ENCODE peak calls at places on chromosomes 11 and 22, in seven cellular contexts. J is stimulated activated CD4-positive, alpha-beta T cell treated with anti-CD3 and anti-CD28 coated beads, Interleukin-4, amount 100 ng/mL, for 4 hours; T is dorsolateral prefrontal cortex; D is activated CD4-positive, CD25-positive, alpha-beta regulatory T cell; E is hypothalamus; S is KG1; C is breast epithelium. F is an unnamed sample.

GRCh38 chr22:47836957-47837356 is 1074.5 kb downstream of the TBC1D22A start:
- DNase-seq in J (no peak), T (no peak), D (no peak), E (no peak), S (no peak), C (no peak), F (no peak)

GRCh38 chr22:42747701-42748513 is 27.2 kb upstream of the A4GALT start:
- DNase-seq in J (no peak), T (no peak), D (no peak), E (no peak), S (no peak), C (no peak), F (no peak)

GRCh38 chr11:108906329-108906728 is 241.5 kb downstream of the DDX10 start:
- DNase-seq in J (no peak), T (no peak), D (no peak), E (no peak), S (no peak), C (no peak), F (no peak)

GRCh38 chr22:29167032-29167911 is 38.4 kb upstream of the EMID1 start:
- DNase-seq in J (peak; percentile 17), T (no peak), D (no peak), E (no peak), S (peak; percentile 87), C (no peak), F (no peak)

GRCh38 chr11:13339196-13340153 is 61.9 kb downstream of the BMAL1 start:
- DNase-seq in J (peak; percentile 15), T (no peak), D (no peak), E (no peak), S (no peak), C (no peak), F (no peak)

GRCh38 chr11:122232985-122233384 is 117.0 kb upstream of the BLID start:
- DNase-seq in J (no peak), T (no peak), D (no peak), E (no peak), S (no peak), C (no peak), F (no peak)

GRCh38 chr22:29940526-29940925 is 57.6 kb downstream of the MTMR3 start:
- DNase-seq in J (no peak), T (no peak), D (no peak), E (no peak), S (no peak), C (no peak), F (no peak)

GRCh38 chr22:20885017-20885556 is 26.3 kb downstream of the SNAP29 start:
- DNase-seq in J (no peak), T (no peak), D (no peak), E (no peak), S (no peak), C (no peak), F (no peak)

GRCh38 chr11:692824-693414 is 2.1 kb downstream of the DEAF1 start:
- DNase-seq in J (no peak), T (no peak), D (no peak), E (no peak), S (no peak), C (no peak), F (no peak)

GRCh38 chr11:126214446-126215240 is 3.1 kb downstream of the FAM118B start:
- DNase-seq in J (no peak), T (no peak), D (no peak), E (no peak), S (no peak), C (no peak), F (no peak)

GRCh38 chr11:112361396-112361795 is 100.7 kb upstream of the PLET1 start:
- DNase-seq in J (no peak), T (no peak), D (no peak), E (no peak), S (no peak), C (no peak), F (no peak)

GRCh38 chr22:40300884-40301672 is 45.2 kb upstream of the ADSL start:
- DNase-seq in J (no peak), T (peak; percentile 41), D (no peak), E (no peak), S (no peak), C (no peak), F (no peak)

GRCh38 chr11:76568144-76568543 is 102.4 kb downstream of the LRRC32 start:
- DNase-seq in J (no peak), T (no peak), D (no peak), E (no peak), S (no peak), C (no peak), F (no peak)

GRCh38 chr11:76919887-76920746 is 59.4 kb downstream of the ACER3 start:
- DNase-seq in J (peak; percentile 30), T (peak; percentile 66), D (peak; percentile 10), E (peak; percentile 40), S (peak; percentile 72), C (peak; percentile 67), F (no peak)

GRCh38 chr11:30015725-30016449 is 943 bp downstream of the KCNA4 start:
- DNase-seq in J (no peak), T (peak; percentile 34), D (no peak), E (no peak), S (no peak), C (no peak), F (no peak)

GRCh38 chr11:23932485-23932898 is 564.4 kb upstream of the LUZP2 start:
- DNase-seq in J (no peak), T (no peak), D (no peak), E (no peak), S (no peak), C (no peak), F (no peak)

GRCh38 chr11:65112226-65112550 is 516 bp downstream of the TM7SF2 start:
- DNase-seq in J (no peak), T (no peak), D (no peak), E (no peak), S (no peak), C (no peak), F (no peak)

GRCh38 chr11:132050081-132050480 is 679.7 kb downstream of the NTM start:
- DNase-seq in J (no peak), T (no peak), D (no peak), E (no peak), S (no peak), C (no peak), F (no peak)

GRCh38 chr22:26131755-26132154 is 37.5 kb upstream of the SEZ6L start:
- DNase-seq in J (no peak), T (no peak), D (no peak), E (no peak), S (no peak), C (no peak), F (no peak)

GRCh38 chr11:2995091-2995561 is 3.0 kb upstream of the NAP1L4 start:
- DNase-seq in J (no peak), T (no peak), D (no peak), E (no peak), S (no peak), C (no peak), F (no peak)

GRCh38 chr22:47059701-47060161 is 297.3 kb downstream of the TBC1D22A start:
- DNase-seq in J (no peak), T (no peak), D (no peak), E (no peak), S (no peak), C (no peak), F (no peak)

GRCh38 chr22:26561756-26562417 is 28.0 kb downstream of the TPST2 start:
- DNase-seq in J (no peak), T (peak; percentile 67), D (no peak), E (no peak), S (no peak), C (no peak), F (no peak)

GRCh38 chr11:36333897-36334296 is 37.8 kb downstream of the PRR5L start:
- DNase-seq in J (no peak), T (no peak), D (no peak), E (no peak), S (no peak), C (no peak), F (no peak)

GRCh38 chr22:17267661-17268330 is 48.6 kb upstream of the ADA2 start:
- DNase-seq in J (no peak), T (no peak), D (no peak), E (no peak), S (no peak), C (no peak), F (no peak)

GRCh38 chr11:89182773-89183172 is 5.1 kb downstream of the TYR start:
- DNase-seq in J (no peak), T (no peak), D (no peak), E (no peak), S (no peak), C (no peak), F (no peak)

GRCh38 chr11:105298174-105298573 is 158.6 kb upstream of the CARD18 start:
- DNase-seq in J (no peak), T (no peak), D (no peak), E (no peak), S (no peak), C (no peak), F (no peak)

GRCh38 chr11:131880279-131880678 is 509.9 kb downstream of the NTM start:
- DNase-seq in J (no peak), T (no peak), D (no peak), E (no peak), S (no peak), C (no peak), F (no peak)

GRCh38 chr11:112289588-112290461 is 29.2 kb upstream of the PLET1 start:
- DNase-seq in J (peak; percentile 79), T (peak; percentile 85), D (peak; percentile 74), E (peak; percentile 60), S (peak; percentile 59), C (peak; percentile 76), F (peak; percentile 67)

GRCh38 chr11:82682003-82682751 is 51.5 kb downstream of the FAM181B start:
- DNase-seq in J (no peak), T (no peak), D (no peak), E (no peak), S (peak; percentile 63), C (no peak), F (no peak)

GRCh38 chr11:19739872-19740271 is 27.2 kb downstream of the NAV2 start:
- DNase-seq in J (no peak), T (no peak), D (no peak), E (no peak), S (no peak), C (no peak), F (no peak)

GRCh38 chr11:2580444-2581050 is 119.2 kb downstream of the KCNQ1OT1 start:
- DNase-seq in J (no peak), T (peak; percentile 32), D (no peak), E (no peak), S (no peak), C (peak; percentile 51), F (no peak)

GRCh38 chr22:36966851-36967535 is 52.3 kb downstream of the TST start:
- DNase-seq in J (no peak), T (no peak), D (no peak), E (no peak), S (no peak), C (no peak), F (no peak)

GRCh38 chr11:8059030-8059429 is 22.0 kb upstream of the TUB start:
- DNase-seq in J (no peak), T (no peak), D (no peak), E (no peak), S (no peak), C (no peak), F (no peak)

GRCh38 chr22:30572840-30573593 is 1.4 kb downstream of the GAL3ST1 start:
- DNase-seq in J (no peak), T (peak; percentile 62), D (no peak), E (peak; percentile 7), S (no peak), C (no peak), F (no peak)

GRCh38 chr11:122754553-122755322 is 83.6 kb upstream of the CRTAM start:
- DNase-seq in J (peak; percentile 40), T (no peak), D (no peak), E (no peak), S (peak; percentile 34), C (no peak), F (no peak)

GRCh38 chr22:32475428-32476010 is 908 bp downstream of the FBXO7 start:
- DNase-seq in J (no peak), T (peak; percentile 59), D (no peak), E (no peak), S (peak; percentile 44), C (no peak), F (no peak)

GRCh38 chr22:30094804-30095203 is 14.5 kb downstream of the HORMAD2 start:
- DNase-seq in J (no peak), T (no peak), D (no peak), E (no peak), S (no peak), C (no peak), F (no peak)

GRCh38 chr22:24803064-24803542 is 2.9 kb upstream of the SGSM1 start:
- DNase-seq in J (peak; percentile 38), T (peak; percentile 68), D (peak; percentile 21), E (no peak), S (peak; percentile 22), C (no peak), F (no peak)

F was measured in activated gamma-delta T cell.